ENCODE peak calls at places on chromosome 5, in eight cellular contexts. R is brain microvascular endothelial cell, I is ovary, Q is fibroblast of pulmonary artery, E is upper lobe of right lung, L is adrenal gland, Z is IMR-90, U is A549. Y is an unnamed sample.

GRCh38 chr5:60102961-60103683 is 209.6 kb upstream of the PDE4D start:
- DNase-seq in R (peak; percentile 91), I (no peak), Q (peak; percentile 14), E (no peak), L (no peak), Z (no peak), U (peak; percentile 9), Y (no peak)

GRCh38 chr5:131990716-131991115 is 20.7 kb downstream of the ACSL6 start:
- DNase-seq in R (no peak), I (no peak), Q (no peak), E (peak; percentile 42), L (no peak), Z (no peak), U (no peak), Y (no peak)

GRCh38 chr5:168006473-168007130 is 284.8 kb upstream of the WWC1 start:
- DNase-seq in R (no peak), I (peak; percentile 28), Q (no peak), E (no peak), L (no peak), Z (peak; percentile 1), U (no peak), Y (no peak)

GRCh38 chr5:181186902-181187499 is 18.0 kb downstream of the TRIM7 start:
- DNase-seq in R (no peak), I (no peak), Q (no peak), E (no peak), L (no peak), Z (no peak), U (no peak), Y (no peak)

GRCh38 chr5:132474881-132475511 is 15.6 kb downstream of the IRF1 start:
- DNase-seq in R (no peak), I (no peak), Q (no peak), E (peak; percentile 32), L (no peak), Z (no peak), U (no peak), Y (no peak)

GRCh38 chr5:155418960-155419579 is 405.5 kb downstream of the KIF4B start:
- DNase-seq in R (no peak), I (no peak), Q (no peak), E (no peak), L (no peak), Z (no peak), U (no peak), Y (no peak)

GRCh38 chr5:956178-956761 is 52.3 kb upstream of the NKD2 start:
- DNase-seq in R (no peak), I (no peak), Q (no peak), E (peak; percentile 60), L (no peak), Z (no peak), U (no peak), Y (no peak)

GRCh38 chr5:113050606-113051391 is 74.2 kb downstream of the DCP2 start:
- DNase-seq in R (peak; percentile 65), I (no peak), Q (peak; percentile 76), E (no peak), L (peak; percentile 34), Z (peak; percentile 84), U (no peak), Y (no peak)

GRCh38 chr5:101720033-101720432 is 576.1 kb downstream of the SLCO4C1 start:
- DNase-seq in R (no peak), I (no peak), Q (no peak), E (no peak), L (no peak), Z (no peak), U (no peak), Y (no peak)

GRCh38 chr5:79825802-79826201 is 136.2 kb downstream of the CMYA5 start:
- DNase-seq in R (no peak), I (no peak), Q (no peak), E (no peak), L (no peak), Z (no peak), U (no peak), Y (no peak)

GRCh38 chr5:158786390-158786789 is 313.3 kb downstream of the EBF1 start:
- DNase-seq in R (no peak), I (no peak), Q (no peak), E (no peak), L (no peak), Z (no peak), U (no peak), Y (no peak)

GRCh38 chr5:180126716-180127681 is 55.4 kb upstream of the RNF130 start:
- DNase-seq in R (no peak), I (no peak), Q (peak; percentile 8), E (peak; percentile 72), L (no peak), Z (no peak), U (peak; percentile 66), Y (no peak)

GRCh38 chr5:173094012-173094661 is 38.0 kb downstream of the CREBRF start:
- DNase-seq in R (peak; percentile 66), I (no peak), Q (peak; percentile 90), E (no peak), L (no peak), Z (peak; percentile 94), U (no peak), Y (no peak)

GRCh38 chr5:147576646-147577535 is 67.0 kb upstream of the DPYSL3 start:
- DNase-seq in R (peak; percentile 26), I (peak; percentile 46), Q (peak; percentile 59), E (peak; percentile 73), L (peak; percentile 47), Z (peak; percentile 29), U (peak; percentile 12), Y (no peak)

GRCh38 chr5:157566902-157567489 is 8.6 kb downstream of the ADAM19 start:
- DNase-seq in R (no peak), I (no peak), Q (no peak), E (no peak), L (no peak), Z (no peak), U (no peak), Y (no peak)

GRCh38 chr5:75734913-75735789 is 17.9 kb upstream of the POC5 start:
- DNase-seq in R (peak; percentile 48), I (no peak), Q (peak; percentile 27), E (no peak), L (peak; percentile 75), Z (peak; percentile 4), U (peak; percentile 5), Y (peak; percentile 15)

GRCh38 chr5:111703662-111704061 is 53.3 kb downstream of the NREP start:
- DNase-seq in R (no peak), I (no peak), Q (no peak), E (no peak), L (no peak), Z (no peak), U (no peak), Y (peak; percentile 60)

GRCh38 chr5:15008911-15009310 is 137.3 kb upstream of the ANKH start:
- DNase-seq in R (peak; percentile 50), I (peak; percentile 32), Q (peak; percentile 33), E (no peak), L (no peak), Z (peak; percentile 29), U (no peak), Y (no peak)

GRCh38 chr5:36721664-36722063 is 115.3 kb downstream of the SLC1A3 start:
- DNase-seq in R (no peak), I (no peak), Q (no peak), E (no peak), L (no peak), Z (no peak), U (no peak), Y (no peak)

GRCh38 chr5:125276121-125276520 is 529.7 kb upstream of the ZNF608 start:
- DNase-seq in R (no peak), I (no peak), Q (no peak), E (no peak), L (no peak), Z (no peak), U (no peak), Y (no peak)

GRCh38 chr5:125274211-125274610 is 527.8 kb upstream of the ZNF608 start:
- DNase-seq in R (peak; percentile 22), I (no peak), Q (no peak), E (no peak), L (no peak), Z (no peak), U (no peak), Y (no peak)

GRCh38 chr5:125277494-125278154 is 531.2 kb upstream of the ZNF608 start:
- DNase-seq in R (peak; percentile 85), I (no peak), Q (peak; percentile 85), E (no peak), L (no peak), Z (peak; percentile 94), U (peak; percentile 62), Y (no peak)

GRCh38 chr5:125272364-125272763 is 525.9 kb upstream of the ZNF608 start:
- DNase-seq in R (no peak), I (no peak), Q (no peak), E (no peak), L (no peak), Z (no peak), U (no peak), Y (no peak)

GRCh38 chr5:125274938-125275759 is 528.7 kb upstream of the ZNF608 start:
- DNase-seq in R (peak; percentile 27), I (no peak), Q (peak; percentile 14), E (no peak), L (no peak), Z (peak; percentile 24), U (no peak), Y (no peak)
- TF ChIP-seq CTCF in R (no peak), I (no peak), Q (no peak), E (no peak), L (no peak), Z (no peak), U (no peak), Y (no peak)

GRCh38 chr5:67548520-67549262 is 352.1 kb upstream of the CD180 start:
- DNase-seq in R (no peak), I (no peak), Q (no peak), E (no peak), L (no peak), Z (no peak), U (no peak), Y (no peak)
- H3K4me3 ChIP-seq in R (no peak overlapping the region), I (no peak overlapping the region), Q (no peak overlapping the region), E (peak overlapping the region; percentile 8), L (no peak overlapping the region), Z (no peak overlapping the region), U (no peak overlapping the region), Y (no peak overlapping the region)

DNA sequence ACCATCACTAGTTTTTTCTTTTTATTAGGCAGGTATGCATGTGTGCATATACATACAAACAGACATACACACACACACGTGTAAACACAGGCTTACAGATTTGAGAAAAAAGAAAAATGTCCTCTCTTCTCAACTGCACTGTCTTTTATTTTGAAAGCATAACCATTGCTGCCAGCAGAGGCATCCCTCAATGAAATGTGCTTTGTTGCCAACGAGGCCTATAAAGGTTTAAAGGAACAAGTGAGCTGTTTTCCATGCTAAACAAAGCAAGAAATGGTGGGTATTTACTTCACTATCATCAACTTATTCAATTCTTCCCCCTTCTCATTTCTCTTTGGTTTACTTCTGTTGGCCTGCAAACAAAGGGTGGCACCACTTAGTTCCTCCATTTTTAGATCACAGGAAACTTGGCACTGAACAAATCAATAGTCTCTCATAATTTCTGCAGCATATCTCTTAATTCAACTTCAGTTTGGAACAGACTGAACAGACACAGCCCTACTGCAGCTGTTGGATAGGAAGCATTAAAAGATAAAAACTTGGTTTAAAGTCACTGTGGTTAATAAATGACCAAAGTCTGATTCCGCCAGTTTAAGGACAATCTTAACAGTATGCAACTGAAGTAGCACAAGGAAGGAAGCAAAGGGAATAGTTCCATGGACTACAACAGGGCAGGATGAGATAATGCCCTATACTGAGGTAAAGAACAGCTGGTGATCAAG is 21.8 kb downstream of the TTC33 start:
- DNase-seq in R (no peak), I (no peak), Q (no peak), E (no peak), L (no peak), Z (no peak), U (no peak), Y (no peak)
- TF ChIP-seq CTCF in R (no peak), I (no peak), Q (peak; percentile 13), E (no peak), L (no peak), Z (no peak), U (no peak), Y (no peak)

GRCh38 chr5:85646036-85646435 is 971.7 kb upstream of the COX7C start:
- DNase-seq in R (no peak), I (no peak), Q (no peak), E (peak; percentile 23), L (no peak), Z (no peak), U (no peak), Y (no peak)
- H3K4me3 ChIP-seq in R (no peak overlapping the region), I (no peak overlapping the region), Q (no peak overlapping the region), E (no peak overlapping the region), L (no peak overlapping the region), Z (no peak overlapping the region), U (no peak overlapping the region), Y (no peak overlapping the region)